ENCODE peak calls at places on chromosomes 1 and 21, in five cellular contexts. F is heart left ventricle, N is psoas muscle, C is aorta, O is cardiac muscle cell. M is an unnamed sample.
A peak's percentile ranks its signal among the peaks of the same experiment; 100 is the strongest.

GRCh38 chr1:150536836-150537731 is 12.1 kb upstream of the ADAMTSL4 start:
- DNase-seq in F (no peak), N (no peak), C (peak; percentile 27), O (no peak), M (no peak)

GRCh38 chr1:86110451-86111129 is 46.0 kb downstream of the COL24A1 start:
- DNase-seq in F (no peak), N (no peak), C (no peak), O (no peak), M (no peak)

GRCh38 chr21:29470397-29470796 is 171.7 kb downstream of the BACH1 start:
- DNase-seq in F (no peak), N (no peak), C (no peak), O (no peak), M (no peak)

GRCh38 chr1:199336745-199337640 is 690.5 kb upstream of the NR5A2 start:
- DNase-seq in F (no peak), N (no peak), C (no peak), O (no peak), M (no peak)

GRCh38 chr1:21217812-21218596 is 41.3 kb upstream of the EIF4G3 start:
- DNase-seq in F (no peak), N (peak; percentile 37), C (no peak), O (peak; percentile 33), M (no peak)

GRCh38 chr1:30966690-30967369 is 58.3 kb upstream of the SDC3 start:
- DNase-seq in F (no peak), N (no peak), C (no peak), O (peak; percentile 46), M (no peak)

GRCh38 chr1:91881280-91881679 is 4.7 kb downstream of the TGFBR3 start:
- DNase-seq in F (no peak), N (no peak), C (no peak), O (no peak), M (no peak)

GRCh38 chr1:175338447-175339135 is 146.0 kb upstream of the KIAA0040 start:
- DNase-seq in F (no peak), N (no peak), C (no peak), O (peak; percentile 47), M (no peak)

GRCh38 chr1:76635784-76636183 is 231.5 kb upstream of the ST6GALNAC5 start:
- DNase-seq in F (no peak), N (no peak), C (no peak), O (no peak), M (no peak)

GRCh38 chr1:60989745-60990718 is 92.3 kb upstream of the NFIA start:
- DNase-seq in F (peak; percentile 62), N (peak; percentile 62), C (peak; percentile 82), O (no peak), M (no peak)

GRCh38 chr1:15799928-15800835 is 7.3 kb downstream of the UQCRHL start:
- DNase-seq in F (peak; percentile 25), N (peak; percentile 28), C (no peak), O (peak; percentile 56), M (no peak)

GRCh38 chr1:12478612-12478985 is 139.4 kb downstream of the DHRS3 start:
- DNase-seq in F (no peak), N (peak; percentile 29), C (no peak), O (no peak), M (no peak)

GRCh38 chr1:51417496-51418383 is 87.4 kb upstream of the TTC39A start:
- DNase-seq in F (no peak), N (no peak), C (no peak), O (no peak), M (no peak)

GRCh38 chr1:228210076-228210651 is 2.3 kb downstream of the OBSCN start:
- DNase-seq in F (no peak), N (peak; percentile 82), C (no peak), O (no peak), M (no peak)

GRCh38 chr1:151980287-151981177 is 13.1 kb downstream of the S100A10 start:
- DNase-seq in F (peak; percentile 50), N (peak; percentile 69), C (peak; percentile 86), O (no peak), M (no peak)

GRCh38 chr1:47507921-47508894 is 70.4 kb downstream of the FOXD2 start:
- DNase-seq in F (peak; percentile 22), N (peak; percentile 39), C (peak; percentile 44), O (peak; percentile 62), M (no peak)

GRCh38 chr1:53992085-53992874 is 25.7 kb downstream of the LDLRAD1 start:
- DNase-seq in F (no peak), N (no peak), C (no peak), O (peak; percentile 9), M (no peak)

GRCh38 chr1:108829498-108829916 is 27.4 kb downstream of the AKNAD1 start:
- DNase-seq in F (no peak), N (peak; percentile 52), C (no peak), O (no peak), M (no peak)

DNA sequence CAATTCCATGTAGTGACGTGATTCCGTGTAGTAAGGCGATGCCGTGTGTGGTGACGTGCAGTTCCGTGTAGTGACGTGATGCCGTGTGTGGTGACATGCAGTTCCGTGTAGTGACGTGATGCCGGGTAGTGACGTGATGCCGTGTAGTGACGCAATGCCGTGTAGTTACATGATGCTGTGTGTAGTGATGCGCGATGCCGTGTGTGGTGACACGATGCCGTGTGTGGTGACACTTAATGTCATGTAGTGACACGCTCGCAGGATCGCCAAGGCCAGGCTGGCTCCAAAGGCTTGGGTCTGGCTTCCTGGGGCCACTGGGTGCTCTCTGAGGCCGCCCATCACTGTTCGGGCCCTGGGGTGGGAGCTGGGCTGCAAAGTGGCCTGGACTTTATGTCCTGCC is 14.2 kb downstream of the COL18A1 start:
- DNase-seq in F (no peak), N (peak; percentile 5), C (peak; percentile 38), O (no peak), M (no peak)
- H3K27ac ChIP-seq in F (peak overlapping the region; percentile 63), N (no peak overlapping the region), C (peak overlapping the region; percentile 64), O (peak overlapping the region; percentile 41), M (no peak overlapping the region)

GRCh38 chr1:116769050-116769449 is 14.8 kb downstream of the CD2 start:
- DNase-seq in F (no peak), N (no peak), C (no peak), O (no peak), M (no peak)
- H3K27ac ChIP-seq in F (no peak overlapping the region), N (no peak overlapping the region), C (no peak overlapping the region), O (no peak overlapping the region), M (no peak overlapping the region)

DNA sequence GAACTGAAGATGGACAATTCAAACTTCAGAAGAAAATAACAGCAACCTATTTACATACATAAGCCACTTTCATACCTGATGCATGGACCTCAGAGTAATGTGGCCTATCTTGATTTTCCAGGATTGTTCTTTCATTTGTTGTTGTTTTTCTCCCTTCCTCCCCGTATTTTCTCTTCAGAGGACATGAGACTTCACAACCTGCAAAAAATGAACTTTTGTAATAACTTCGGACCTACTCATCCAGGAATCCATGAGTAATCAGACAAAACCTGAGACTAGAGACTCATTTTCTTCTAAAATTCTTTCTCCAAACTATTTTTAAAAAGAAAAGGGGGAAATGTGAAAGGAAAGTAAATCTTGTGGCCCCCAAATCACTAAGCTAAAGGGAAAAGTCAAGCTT is 17.6 kb upstream of the PLA2G5 start:
- DNase-seq in F (no peak), N (no peak), C (no peak), O (no peak), M (no peak)
- H3K27ac ChIP-seq in F (no peak overlapping the region), N (no peak overlapping the region), C (no peak overlapping the region), O (no peak overlapping the region), M (no peak overlapping the region)

GRCh38 chr1:112722601-112723510 is 7.7 kb upstream of the PPM1J start:
- DNase-seq in F (no peak), N (no peak), C (no peak), O (no peak), M (no peak)
- H3K27ac ChIP-seq in F (no peak overlapping the region), N (no peak overlapping the region), C (no peak overlapping the region), O (no peak overlapping the region), M (no peak overlapping the region)

DNA sequence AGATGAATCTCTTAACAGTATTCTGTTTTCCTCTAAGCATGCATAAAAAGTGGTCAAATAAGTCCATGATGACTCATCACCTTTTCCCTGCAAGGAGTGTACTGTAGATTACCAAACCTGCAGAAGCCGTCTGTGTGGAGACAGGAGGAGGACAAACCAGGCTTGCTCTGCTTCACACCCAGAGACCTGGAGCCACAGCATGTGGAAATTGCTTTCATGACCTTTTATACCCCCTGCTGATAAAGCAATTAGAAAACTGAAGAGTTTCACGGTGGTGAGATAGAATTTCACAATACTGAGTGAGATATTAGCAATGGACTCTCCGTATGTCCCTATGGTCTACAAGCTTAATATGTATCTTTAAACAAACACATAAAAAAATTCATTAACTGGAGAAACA is 9.4 kb downstream of the CORT start:
- DNase-seq in F (no peak), N (no peak), C (no peak), O (no peak), M (no peak)
- H3K27ac ChIP-seq in F (no peak overlapping the region), N (no peak overlapping the region), C (no peak overlapping the region), O (peak overlapping the region; percentile 48), M (no peak overlapping the region)

DNA sequence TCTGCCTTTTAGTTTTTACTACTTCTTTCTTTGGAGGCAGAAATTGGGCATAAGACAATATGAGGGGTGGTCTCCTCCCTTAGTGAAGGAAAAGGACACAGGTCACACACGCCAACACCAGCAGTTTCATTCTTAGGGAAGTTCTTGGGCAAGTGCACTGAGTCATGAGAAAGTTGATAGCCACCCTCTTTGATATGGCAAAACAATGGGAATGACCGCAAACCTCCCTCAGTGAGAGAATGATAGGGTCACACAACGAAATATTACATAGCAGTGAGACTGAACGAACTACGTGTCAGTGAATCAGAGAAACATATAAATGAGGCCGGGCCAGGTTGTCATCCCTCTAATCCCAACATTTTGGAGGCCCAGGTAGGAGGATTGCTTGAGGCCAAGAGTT is 20.0 kb downstream of the IL6R start:
- DNase-seq in F (no peak), N (no peak), C (no peak), O (no peak), M (no peak)
- H3K27ac ChIP-seq in F (no peak overlapping the region), N (peak overlapping the region; percentile 98), C (no peak overlapping the region), O (no peak overlapping the region), M (no peak overlapping the region)

GRCh38 chr21:26843912-26844257 is 1.3 kb downstream of the ADAMTS1 start:
- DNase-seq in F (no peak), N (no peak), C (no peak), O (no peak), M (no peak)

GRCh38 chr21:26840206-26840605 is 5.0 kb downstream of the ADAMTS1 start:
- DNase-seq in F (no peak), N (no peak), C (no peak), O (no peak), M (no peak)

GRCh38 chr21:26842976-26843911 is 2.0 kb downstream of the ADAMTS1 start:
- DNase-seq in F (peak; percentile 93), N (peak; percentile 94), C (peak; percentile 95), O (peak; percentile 83), M (peak; percentile 74)

GRCh38 chr21:26840912-26841311 is 4.3 kb downstream of the ADAMTS1 start:
- DNase-seq in F (peak; percentile 81), N (peak; percentile 72), C (peak; percentile 87), O (no peak), M (no peak)

GRCh38 chr21:26842300-26842699 is 2.9 kb downstream of the ADAMTS1 start:
- DNase-seq in F (no peak), N (no peak), C (no peak), O (no peak), M (no peak)
- H3K27ac ChIP-seq in F (peak overlapping the region; percentile 97), N (peak overlapping the region; percentile 94), C (peak overlapping the region; percentile 68), O (peak overlapping the region; percentile 75), M (no peak overlapping the region)